ENCODE peak calls at places on chromosomes 6 and 20, in five cellular contexts. One of them, this sample, is unnamed.

GRCh38 chr6:33848498-33848897 is 44.7 kb upstream of the MLN start:
- DNase-seq in mesendoderm: no peak
- DNase-seq in IMR-90: no peak
- DNase-seq in astrocyte: no peak
- DNase-seq in neuronal stem cell: no peak
- DNase-seq in this sample: no peak

GRCh38 chr20:21241400-21241799 is 61.7 kb upstream of the XRN2 start:
- DNase-seq in mesendoderm: no peak
- DNase-seq in IMR-90: no peak
- DNase-seq in astrocyte: no peak
- DNase-seq in neuronal stem cell: no peak
- DNase-seq in this sample: no peak

GRCh38 chr6:50791900-50792508 is 26.7 kb upstream of the TFAP2B start:
- DNase-seq in mesendoderm: peak; percentile 57
- DNase-seq in IMR-90: peak; percentile 30
- DNase-seq in astrocyte: no peak
- DNase-seq in neuronal stem cell: peak; percentile 44
- DNase-seq in this sample: peak; percentile 46

GRCh38 chr6:2916354-2916925 is 13.3 kb upstream of the SERPINB9 start:
- DNase-seq in mesendoderm: no peak
- DNase-seq in IMR-90: no peak
- DNase-seq in astrocyte: no peak
- DNase-seq in neuronal stem cell: no peak
- DNase-seq in this sample: no peak

GRCh38 chr6:21158873-21159272 is 434.7 kb upstream of the SOX4 start:
- DNase-seq in mesendoderm: no peak
- DNase-seq in IMR-90: no peak
- DNase-seq in astrocyte: no peak
- DNase-seq in neuronal stem cell: no peak
- DNase-seq in this sample: no peak

GRCh38 chr20:4156411-4156810 is 141.1 kb upstream of the RNF24 start:
- DNase-seq in mesendoderm: no peak
- DNase-seq in IMR-90: no peak
- DNase-seq in astrocyte: no peak
- DNase-seq in neuronal stem cell: no peak
- DNase-seq in this sample: no peak

GRCh38 chr6:111921108-111921507 is 47.9 kb upstream of the FYN start:
- DNase-seq in mesendoderm: peak; percentile 39
- DNase-seq in IMR-90: no peak
- DNase-seq in astrocyte: no peak
- DNase-seq in neuronal stem cell: no peak
- DNase-seq in this sample: no peak

GRCh38 chr6:144599615-144600014 is 314.5 kb downstream of the UTRN start:
- DNase-seq in mesendoderm: no peak
- DNase-seq in IMR-90: no peak
- DNase-seq in astrocyte: no peak
- DNase-seq in neuronal stem cell: no peak
- DNase-seq in this sample: no peak

GRCh38 chr20:25279403-25279802 is 31.5 kb downstream of the PYGB start:
- DNase-seq in mesendoderm: no peak
- DNase-seq in IMR-90: no peak
- DNase-seq in astrocyte: peak; percentile 12
- DNase-seq in neuronal stem cell: no peak
- DNase-seq in this sample: no peak
- H3K36me3 ChIP-seq in mesendoderm: peaks cover 13% of the 10 kb centered on the region
- H3K36me3 ChIP-seq in IMR-90: peaks cover 77% of the 10 kb centered on the region
- H3K36me3 ChIP-seq in astrocyte: peaks cover 27% of the 10 kb centered on the region
- H3K36me3 ChIP-seq in neuronal stem cell: peaks cover 100% of the 10 kb centered on the region
- H3K36me3 ChIP-seq in this sample: peaks cover 37% of the 10 kb centered on the region

DNA sequence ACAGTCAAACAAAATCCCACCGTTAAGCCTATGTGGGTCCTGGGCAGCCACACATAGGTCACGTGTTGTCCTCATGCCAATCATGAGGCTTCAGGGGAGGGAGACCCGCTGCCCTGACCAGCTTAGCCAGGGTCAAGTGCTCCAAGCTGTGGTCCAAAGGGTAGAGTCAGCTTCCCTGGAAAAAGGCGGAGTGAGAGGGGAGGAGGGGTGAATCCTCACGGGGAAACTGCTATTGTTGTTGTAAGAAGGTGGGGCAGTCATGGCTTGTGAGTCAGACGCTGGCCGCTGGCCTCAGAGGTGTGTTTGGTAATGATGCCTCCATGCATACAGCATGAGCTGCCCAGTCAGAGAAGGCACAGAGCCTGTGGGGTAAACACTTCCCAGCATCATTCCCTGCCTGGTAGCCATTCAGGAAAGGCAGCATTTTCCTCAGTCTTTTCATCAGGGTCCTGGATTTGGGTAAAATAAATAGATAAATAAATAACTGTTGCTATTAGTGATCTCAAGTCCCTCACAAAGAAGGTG is 8.7 kb downstream of the CST3 start:
- DNase-seq in mesendoderm: peak; percentile 72
- DNase-seq in IMR-90: peak; percentile 69
- DNase-seq in astrocyte: peak; percentile 75
- DNase-seq in neuronal stem cell: no peak
- DNase-seq in this sample: peak; percentile 81
- H3K4me1 ChIP-seq in mesendoderm: peaks cover 2% of the 10 kb centered on the region
- H3K4me1 ChIP-seq in IMR-90: peaks cover 1% of the 10 kb centered on the region
- H3K4me1 ChIP-seq in astrocyte: peaks cover 12% of the 10 kb centered on the region
- H3K4me1 ChIP-seq in neuronal stem cell: peaks cover 3% of the 10 kb centered on the region
- H3K4me1 ChIP-seq in this sample: peaks cover 2% of the 10 kb centered on the region

DNA sequence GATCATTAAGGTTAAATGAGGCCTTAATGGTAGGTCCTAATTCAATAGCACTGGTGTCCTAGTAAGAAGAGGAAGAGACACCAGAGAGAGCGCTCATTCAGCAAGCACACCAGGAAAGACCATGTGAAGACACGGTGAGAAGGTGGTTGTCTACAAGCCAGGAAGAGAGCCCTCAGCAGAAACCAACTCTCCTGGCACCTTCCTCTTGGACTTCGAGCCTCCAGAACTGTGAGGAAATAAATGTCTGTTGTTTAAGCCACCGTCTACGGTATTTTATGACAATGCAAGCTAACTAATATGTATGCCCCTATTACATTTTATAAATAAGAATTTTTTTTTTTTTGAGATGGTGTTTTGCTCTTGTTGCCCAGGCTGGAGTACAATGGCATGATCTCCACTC is 59.3 kb downstream of the IL20RA start:
- DNase-seq in mesendoderm: no peak
- DNase-seq in IMR-90: no peak
- DNase-seq in astrocyte: no peak
- DNase-seq in neuronal stem cell: no peak
- DNase-seq in this sample: no peak
- H3K9ac ChIP-seq in mesendoderm: no peak overlapping the region
- H3K9ac ChIP-seq in IMR-90: no peak overlapping the region
- H3K9ac ChIP-seq in astrocyte: no peak overlapping the region
- H3K9ac ChIP-seq in neuronal stem cell: no peak overlapping the region
- H3K9ac ChIP-seq in this sample: no peak overlapping the region

GRCh38 chr6:148533309-148534107 is 190.9 kb downstream of the SASH1 start:
- DNase-seq in mesendoderm: no peak
- DNase-seq in IMR-90: no peak
- DNase-seq in astrocyte: no peak
- DNase-seq in neuronal stem cell: no peak
- DNase-seq in this sample: no peak
- H3K36me3 ChIP-seq in mesendoderm: peaks cover 2% of the 10 kb centered on the region
- H3K36me3 ChIP-seq in IMR-90: peaks cover 55% of the 10 kb centered on the region
- H3K36me3 ChIP-seq in astrocyte: peaks cover 24% of the 10 kb centered on the region
- H3K36me3 ChIP-seq in neuronal stem cell: peaks cover 61% of the 10 kb centered on the region
- H3K36me3 ChIP-seq in this sample: peaks cover 22% of the 10 kb centered on the region

GRCh38 chr20:35731469-35731788 is 10.6 kb downstream of the RBM39 start:
- DNase-seq in mesendoderm: no peak
- DNase-seq in IMR-90: no peak
- DNase-seq in astrocyte: no peak
- DNase-seq in neuronal stem cell: no peak
- DNase-seq in this sample: no peak

GRCh38 chr20:35731862-35732643 is 10.0 kb downstream of the RBM39 start:
- DNase-seq in mesendoderm: no peak
- DNase-seq in IMR-90: no peak
- DNase-seq in astrocyte: no peak
- DNase-seq in neuronal stem cell: no peak
- DNase-seq in this sample: no peak

GRCh38 chr20:35729836-35730582 is 12.1 kb downstream of the RBM39 start:
- DNase-seq in mesendoderm: no peak
- DNase-seq in IMR-90: no peak
- DNase-seq in astrocyte: no peak
- DNase-seq in neuronal stem cell: no peak
- DNase-seq in this sample: no peak

GRCh38 chr20:35729283-35729807 is 12.7 kb downstream of the RBM39 start:
- DNase-seq in mesendoderm: no peak
- DNase-seq in IMR-90: no peak
- DNase-seq in astrocyte: no peak
- DNase-seq in neuronal stem cell: no peak
- DNase-seq in this sample: no peak

DNA sequence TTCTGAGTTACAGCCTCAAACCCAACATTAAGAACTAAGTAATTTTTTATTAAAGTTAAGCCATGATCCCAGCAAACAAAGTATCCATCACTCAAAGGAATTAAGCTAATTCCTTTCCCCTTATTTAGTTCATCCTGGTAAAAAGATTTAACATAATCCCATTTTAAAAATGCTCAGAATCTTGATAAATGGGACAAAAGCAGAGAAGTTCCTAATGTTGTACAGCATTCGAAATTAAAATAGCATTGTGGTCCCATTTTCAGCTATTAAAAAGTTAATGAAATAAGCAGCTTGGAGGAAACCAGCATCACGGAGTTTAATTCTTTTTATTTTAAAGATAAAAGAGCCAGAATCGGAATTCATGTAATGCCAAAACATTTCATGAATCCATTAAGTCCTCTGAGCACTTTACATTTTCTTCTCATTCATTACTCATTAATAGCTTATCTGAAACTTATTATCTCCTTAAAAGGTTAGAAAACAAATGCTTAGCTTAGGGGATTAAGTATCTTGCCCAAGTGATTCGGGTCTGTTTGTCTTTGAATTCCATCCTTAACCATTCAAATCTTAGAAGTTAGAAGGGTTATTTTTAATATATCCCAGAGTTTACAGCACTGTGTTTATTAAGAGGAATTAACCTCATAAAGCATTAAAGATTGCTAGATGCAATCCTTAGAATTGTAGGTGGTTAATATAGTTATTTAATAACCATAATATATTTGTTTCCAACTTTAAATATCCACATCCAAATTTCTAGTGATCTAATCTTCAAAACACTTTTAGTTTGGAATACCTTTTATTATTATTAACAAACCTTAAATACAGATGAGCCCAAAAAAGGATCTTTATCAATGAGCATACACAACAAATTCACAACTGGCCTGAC is 11.2 kb downstream of the RBM39 start:
- DNase-seq in mesendoderm: no peak
- DNase-seq in IMR-90: no peak
- DNase-seq in astrocyte: no peak
- DNase-seq in neuronal stem cell: no peak
- DNase-seq in this sample: no peak
- H3K4me1 ChIP-seq in mesendoderm: no peaks in the 10 kb centered on the region
- H3K4me1 ChIP-seq in IMR-90: peaks cover 1% of the 10 kb centered on the region
- H3K4me1 ChIP-seq in astrocyte: peaks cover 8% of the 10 kb centered on the region
- H3K4me1 ChIP-seq in neuronal stem cell: no peaks in the 10 kb centered on the region
- H3K4me1 ChIP-seq in this sample: peaks cover 2% of the 10 kb centered on the region

GRCh38 chr6:158170656-158171081 is 2.5 kb downstream of the GTF2H5 start:
- DNase-seq in mesendoderm: peak; percentile 68
- DNase-seq in IMR-90: peak; percentile 89
- DNase-seq in astrocyte: peak; percentile 95
- DNase-seq in neuronal stem cell: no peak
- DNase-seq in this sample: peak; percentile 90
- H3K9ac ChIP-seq in mesendoderm: no peak overlapping the region
- H3K9ac ChIP-seq in IMR-90: no peak overlapping the region
- H3K9ac ChIP-seq in astrocyte: peak overlapping the region; percentile 8
- H3K9ac ChIP-seq in neuronal stem cell: no peak overlapping the region
- H3K9ac ChIP-seq in this sample: no peak overlapping the region

DNA sequence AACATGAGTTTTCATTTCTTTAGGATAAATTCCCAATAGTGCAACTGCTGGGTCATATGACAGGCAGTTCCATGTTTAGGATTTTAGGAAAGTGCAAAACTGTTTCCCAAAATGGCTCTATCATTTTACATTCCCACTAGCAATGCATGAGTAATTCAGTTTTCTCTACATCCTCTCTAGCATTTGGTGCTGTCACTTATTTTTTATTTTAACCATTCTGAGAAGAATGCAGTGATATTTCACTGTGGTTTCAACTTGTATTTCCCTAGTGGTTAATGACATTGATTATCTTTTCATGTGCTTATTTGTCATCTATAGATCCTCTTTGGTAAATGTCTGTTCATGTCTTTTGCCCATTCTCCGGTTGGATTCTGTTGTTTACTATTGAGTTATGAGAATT is 82.7 kb downstream of the PHIP start:
- DNase-seq in mesendoderm: no peak
- DNase-seq in IMR-90: no peak
- DNase-seq in astrocyte: no peak
- DNase-seq in neuronal stem cell: no peak
- DNase-seq in this sample: no peak
- H3K36me3 ChIP-seq in mesendoderm: peaks cover 2% of the 10 kb centered on the region
- H3K36me3 ChIP-seq in IMR-90: peaks cover 34% of the 10 kb centered on the region
- H3K36me3 ChIP-seq in astrocyte: peaks cover 23% of the 10 kb centered on the region
- H3K36me3 ChIP-seq in neuronal stem cell: peaks cover 98% of the 10 kb centered on the region
- H3K36me3 ChIP-seq in this sample: peaks cover 4% of the 10 kb centered on the region

GRCh38 chr6:127481081-127481480 is 21.9 kb upstream of the KIAA0408 start:
- DNase-seq in mesendoderm: no peak
- DNase-seq in IMR-90: peak; percentile 1
- DNase-seq in astrocyte: no peak
- DNase-seq in neuronal stem cell: no peak
- DNase-seq in this sample: no peak

GRCh38 chr6:127482318-127482717 is 23.1 kb upstream of the KIAA0408 start:
- DNase-seq in mesendoderm: no peak
- DNase-seq in IMR-90: no peak
- DNase-seq in astrocyte: no peak
- DNase-seq in neuronal stem cell: no peak
- DNase-seq in this sample: no peak

GRCh38 chr6:127484207-127484858 is 25.1 kb upstream of the KIAA0408 start:
- DNase-seq in mesendoderm: no peak
- DNase-seq in IMR-90: peak; percentile 70
- DNase-seq in astrocyte: peak; percentile 74
- DNase-seq in neuronal stem cell: no peak
- DNase-seq in this sample: peak; percentile 80

GRCh38 chr6:127481628-127482027 is 22.4 kb upstream of the KIAA0408 start:
- DNase-seq in mesendoderm: peak; percentile 44
- DNase-seq in IMR-90: peak; percentile 68
- DNase-seq in astrocyte: peak; percentile 82
- DNase-seq in neuronal stem cell: no peak
- DNase-seq in this sample: peak; percentile 85

DNA sequence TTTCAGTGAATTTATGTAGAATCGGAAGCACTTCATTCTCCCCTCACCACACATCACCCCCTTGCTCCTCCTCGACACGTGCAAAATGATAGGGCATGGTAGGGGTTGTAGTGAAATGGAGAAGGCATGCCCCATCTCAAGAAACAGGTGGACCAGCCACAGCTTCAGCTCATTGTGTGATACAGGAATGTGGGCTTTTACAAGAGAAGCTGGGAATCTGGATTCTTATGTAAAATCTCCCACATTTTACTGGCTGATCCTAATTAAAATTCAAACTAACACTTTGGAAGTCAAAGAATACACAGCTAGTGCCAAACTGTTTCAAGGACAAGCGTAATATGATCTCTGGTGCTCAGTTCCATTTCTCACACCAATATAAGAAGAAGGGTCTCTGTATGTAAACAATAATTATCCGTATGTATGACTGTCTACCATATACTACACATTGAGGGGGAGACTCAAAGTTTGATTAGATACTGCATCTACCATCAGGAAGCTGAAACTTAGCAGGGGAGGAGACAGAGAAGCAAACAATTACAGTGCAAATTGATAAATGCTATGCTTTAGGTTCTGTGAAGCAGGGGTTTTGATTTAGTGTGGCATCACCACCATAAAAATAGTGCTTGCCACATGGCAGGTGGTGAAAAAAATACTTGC is 24.3 kb upstream of the KIAA0408 start:
- DNase-seq in mesendoderm: peak; percentile 21
- DNase-seq in IMR-90: no peak
- DNase-seq in astrocyte: no peak
- DNase-seq in neuronal stem cell: no peak
- DNase-seq in this sample: no peak
- H3K4me1 ChIP-seq in mesendoderm: no peaks in the 10 kb centered on the region
- H3K4me1 ChIP-seq in IMR-90: peaks cover 4% of the 10 kb centered on the region
- H3K4me1 ChIP-seq in astrocyte: peaks cover 47% of the 10 kb centered on the region
- H3K4me1 ChIP-seq in neuronal stem cell: peaks cover 4% of the 10 kb centered on the region
- H3K4me1 ChIP-seq in this sample: peaks cover 3% of the 10 kb centered on the region

This sample was measured in fibroblast of lung.